ENCODE peak calls at places on chromosomes 4 and X, in four cellular contexts. One of them, this sample, is unnamed.

GRCh38 chrX:88604433-88605221 is 142.4 kb upstream of the CPXCR1 start:
- DNase-seq in HFF-Myc: no peak
- DNase-seq in fibroblast of lung: no peak
- DNase-seq in psoas muscle: no peak
- DNase-seq in this sample: no peak

GRCh38 chrX:153521034-153521433 is 3.6 kb downstream of the ATP2B3 start:
- DNase-seq in HFF-Myc: no peak
- DNase-seq in fibroblast of lung: peak
- DNase-seq in psoas muscle: no peak
- DNase-seq in this sample: no peak

GRCh38 chr4:42607011-42607726 is 49.7 kb downstream of the ATP8A1 start:
- DNase-seq in HFF-Myc: no peak
- DNase-seq in fibroblast of lung: no peak
- DNase-seq in psoas muscle: no peak
- DNase-seq in this sample: no peak

GRCh38 chrX:45775462-45775861 is 574.8 kb upstream of the DIPK2B start:
- DNase-seq in HFF-Myc: no peak
- DNase-seq in fibroblast of lung: peak
- DNase-seq in psoas muscle: no peak
- DNase-seq in this sample: no peak

GRCh38 chr4:4668355-4669210 is 126.7 kb upstream of the STX18 start:
- DNase-seq in HFF-Myc: no peak
- DNase-seq in fibroblast of lung: no peak
- DNase-seq in psoas muscle: no peak
- DNase-seq in this sample: no peak

GRCh38 chr4:95676190-95676589 is 127.4 kb upstream of the UNC5C start:
- DNase-seq in HFF-Myc: no peak
- DNase-seq in fibroblast of lung: no peak
- DNase-seq in psoas muscle: no peak
- DNase-seq in this sample: no peak

GRCh38 chrX:7926914-7927258 is 327 bp downstream of the PNPLA4 start:
- DNase-seq in HFF-Myc: no peak
- DNase-seq in fibroblast of lung: no peak
- DNase-seq in psoas muscle: no peak
- DNase-seq in this sample: no peak

GRCh38 chr4:26959654-26960047 is 99.0 kb downstream of the STIM2 start:
- DNase-seq in HFF-Myc: no peak
- DNase-seq in fibroblast of lung: no peak
- DNase-seq in psoas muscle: no peak
- DNase-seq in this sample: no peak

GRCh38 chr4:54400802-54401201 is 171.7 kb downstream of the PDGFRA start:
- DNase-seq in HFF-Myc: peak
- DNase-seq in fibroblast of lung: peak
- DNase-seq in psoas muscle: no peak
- DNase-seq in this sample: peak

GRCh38 chr4:139083533-139084424 is 68.2 kb downstream of the NOCT start:
- DNase-seq in HFF-Myc: peak
- DNase-seq in fibroblast of lung: peak
- DNase-seq in psoas muscle: peak
- DNase-seq in this sample: peak
- TF ChIP-seq CTCF in HFF-Myc: no peak
- TF ChIP-seq CTCF in fibroblast of lung: peak
- TF ChIP-seq CTCF in psoas muscle: peak
- TF ChIP-seq CTCF in this sample: peak

DNA sequence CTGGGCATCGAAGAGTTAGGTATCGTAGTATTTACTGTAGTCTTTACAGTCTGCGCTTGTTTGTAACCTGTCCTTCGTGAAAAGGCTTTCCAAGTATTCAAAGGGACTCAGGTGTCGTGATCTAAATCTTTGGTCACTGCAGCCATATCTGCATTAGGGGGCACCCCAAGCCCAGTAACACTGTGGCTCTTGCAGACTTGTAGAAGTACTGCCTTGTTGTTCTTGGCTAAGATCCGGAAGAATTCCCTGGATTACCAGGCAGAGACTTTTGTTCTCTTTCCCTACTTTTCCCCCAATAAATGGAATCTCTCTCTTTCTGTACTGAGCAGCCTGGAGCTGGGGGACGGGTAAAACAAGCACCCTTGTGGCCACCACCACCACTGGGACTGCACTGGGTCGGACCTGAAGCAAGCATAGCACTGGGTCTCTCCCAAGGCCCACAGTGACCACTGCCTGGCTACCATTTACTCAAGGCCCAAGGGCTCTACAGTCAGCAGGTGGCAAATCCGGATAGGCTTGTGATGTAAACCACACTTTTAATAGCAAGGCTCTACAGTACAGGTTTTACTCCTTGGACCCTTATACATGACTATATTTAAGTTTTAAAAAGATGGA is 12.0 kb downstream of the CXorf58 start:
- DNase-seq in HFF-Myc: no peak
- DNase-seq in fibroblast of lung: no peak
- DNase-seq in psoas muscle: no peak
- DNase-seq in this sample: no peak
- TF ChIP-seq CTCF in HFF-Myc: no peak
- TF ChIP-seq CTCF in fibroblast of lung: no peak
- TF ChIP-seq CTCF in psoas muscle: no peak
- TF ChIP-seq CTCF in this sample: no peak

GRCh38 chrX:63920875-63921274 is 135.9 kb upstream of the ARHGEF9 start:
- DNase-seq in HFF-Myc: no peak
- DNase-seq in fibroblast of lung: no peak
- DNase-seq in psoas muscle: no peak
- DNase-seq in this sample: no peak

GRCh38 chrX:63922221-63922620 is 137.2 kb upstream of the ARHGEF9 start:
- DNase-seq in HFF-Myc: no peak
- DNase-seq in fibroblast of lung: peak
- DNase-seq in psoas muscle: no peak
- DNase-seq in this sample: no peak

GRCh38 chrX:63917296-63917695 is 132.3 kb upstream of the ARHGEF9 start:
- DNase-seq in HFF-Myc: no peak
- DNase-seq in fibroblast of lung: no peak
- DNase-seq in psoas muscle: no peak
- DNase-seq in this sample: no peak

GRCh38 chrX:63919081-63919480 is 134.1 kb upstream of the ARHGEF9 start:
- DNase-seq in HFF-Myc: no peak
- DNase-seq in fibroblast of lung: no peak
- DNase-seq in psoas muscle: no peak
- DNase-seq in this sample: no peak

GRCh38 chrX:63918611-63919010 is 133.6 kb upstream of the ARHGEF9 start:
- DNase-seq in HFF-Myc: no peak
- DNase-seq in fibroblast of lung: peak
- DNase-seq in psoas muscle: no peak
- DNase-seq in this sample: no peak
- TF ChIP-seq CTCF in HFF-Myc: no peak
- TF ChIP-seq CTCF in fibroblast of lung: no peak
- TF ChIP-seq CTCF in psoas muscle: no peak
- TF ChIP-seq CTCF in this sample: no peak

GRCh38 chr4:25863347-25863784 is 578 bp upstream of the SEL1L3 start:
- DNase-seq in HFF-Myc: no peak
- DNase-seq in fibroblast of lung: no peak
- DNase-seq in psoas muscle: peak
- DNase-seq in this sample: no peak
- TF ChIP-seq CTCF in HFF-Myc: peak
- TF ChIP-seq CTCF in fibroblast of lung: no peak
- TF ChIP-seq CTCF in psoas muscle: no peak
- TF ChIP-seq CTCF in this sample: peak

DNA sequence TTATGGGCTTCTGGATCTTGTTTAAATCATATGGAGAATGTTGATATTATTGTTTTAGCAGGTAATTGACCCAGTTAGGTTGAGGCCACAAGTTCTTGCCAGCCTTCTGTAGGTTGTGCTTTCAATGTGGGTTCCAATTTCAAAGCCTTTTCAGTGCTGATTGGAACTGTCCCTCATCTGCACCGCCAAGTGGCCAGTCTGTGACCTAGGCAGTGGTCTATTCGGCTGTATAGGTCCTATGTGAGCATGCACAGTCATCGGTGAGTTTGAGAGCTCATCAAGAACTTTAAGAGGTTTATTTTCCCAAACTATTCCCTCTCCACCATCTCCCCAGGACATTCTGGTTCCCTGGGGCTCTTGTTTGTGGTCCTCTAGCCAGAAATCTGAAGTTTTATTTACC is 35.7 kb downstream of the DDX53 start:
- DNase-seq in HFF-Myc: no peak
- DNase-seq in fibroblast of lung: no peak
- DNase-seq in psoas muscle: no peak
- DNase-seq in this sample: no peak
- TF ChIP-seq CTCF in HFF-Myc: no peak
- TF ChIP-seq CTCF in fibroblast of lung: no peak
- TF ChIP-seq CTCF in psoas muscle: no peak
- TF ChIP-seq CTCF in this sample: no peak

GRCh38 chr4:151931563-151931962 is 170.8 kb upstream of the GATB start:
- DNase-seq in HFF-Myc: no peak
- DNase-seq in fibroblast of lung: no peak
- DNase-seq in psoas muscle: no peak
- DNase-seq in this sample: no peak

GRCh38 chr4:151934766-151935165 is 174.0 kb upstream of the GATB start:
- DNase-seq in HFF-Myc: no peak
- DNase-seq in fibroblast of lung: no peak
- DNase-seq in psoas muscle: no peak
- DNase-seq in this sample: no peak

GRCh38 chr4:151930372-151930771 is 169.6 kb upstream of the GATB start:
- DNase-seq in HFF-Myc: no peak
- DNase-seq in fibroblast of lung: no peak
- DNase-seq in psoas muscle: no peak
- DNase-seq in this sample: no peak

GRCh38 chr4:151935411-151935810 is 174.6 kb upstream of the GATB start:
- DNase-seq in HFF-Myc: no peak
- DNase-seq in fibroblast of lung: no peak
- DNase-seq in psoas muscle: no peak
- DNase-seq in this sample: no peak

GRCh38 chr4:151933122-151933827 is 172.5 kb upstream of the GATB start:
- DNase-seq in HFF-Myc: no peak
- DNase-seq in fibroblast of lung: no peak
- DNase-seq in psoas muscle: no peak
- DNase-seq in this sample: no peak
- TF ChIP-seq CTCF in HFF-Myc: no peak
- TF ChIP-seq CTCF in fibroblast of lung: no peak
- TF ChIP-seq CTCF in psoas muscle: no peak
- TF ChIP-seq CTCF in this sample: no peak

GRCh38 chr4:17309567-17310268 is 202.2 kb downstream of the QDPR start:
- DNase-seq in HFF-Myc: no peak
- DNase-seq in fibroblast of lung: peak
- DNase-seq in psoas muscle: no peak
- DNase-seq in this sample: no peak

GRCh38 chr4:17315459-17315858 is 196.4 kb downstream of the QDPR start:
- DNase-seq in HFF-Myc: no peak
- DNase-seq in fibroblast of lung: no peak
- DNase-seq in psoas muscle: no peak
- DNase-seq in this sample: no peak

GRCh38 chr4:17313194-17313593 is 198.7 kb downstream of the QDPR start:
- DNase-seq in HFF-Myc: no peak
- DNase-seq in fibroblast of lung: no peak
- DNase-seq in psoas muscle: no peak
- DNase-seq in this sample: no peak

GRCh38 chr4:17310269-17310652 is 201.6 kb downstream of the QDPR start:
- DNase-seq in HFF-Myc: peak
- DNase-seq in fibroblast of lung: no peak
- DNase-seq in psoas muscle: no peak
- DNase-seq in this sample: no peak
- TF ChIP-seq CTCF in HFF-Myc: no peak
- TF ChIP-seq CTCF in fibroblast of lung: no peak
- TF ChIP-seq CTCF in psoas muscle: no peak
- TF ChIP-seq CTCF in this sample: no peak

GRCh38 chrX:51459125-51459524 is 37.3 kb downstream of the NUDT11 start:
- DNase-seq in HFF-Myc: no peak
- DNase-seq in fibroblast of lung: peak
- DNase-seq in psoas muscle: no peak
- DNase-seq in this sample: no peak
- TF ChIP-seq CTCF in HFF-Myc: peak
- TF ChIP-seq CTCF in fibroblast of lung: peak
- TF ChIP-seq CTCF in psoas muscle: peak
- TF ChIP-seq CTCF in this sample: peak